ENCODE peak calls at places on chromosomes 2 and 18, in six cellular contexts. O is neural crest cell; N is NCI-H2227 treated with DMSO at 0.1 percent for 48 hours; T is cardiac fibroblast; Q is H7; X is activated naive CD4-positive, alpha-beta T cell treated with anti-CD3 and anti-CD28 coated beads for 36 hours. A is an unnamed sample.

GRCh38 chr2:102065675-102066252 is 74.0 kb downstream of the IL1R2 start:
- DNase-seq in X (no peak), Q (no peak), N (no peak), O (no peak), T (peak; percentile 92), A (no peak)

GRCh38 chr2:127647242-127648190 is 1.6 kb downstream of the GPR17 start:
- DNase-seq in X (no peak), Q (no peak), O (no peak), N (no peak), T (no peak), A (no peak)

GRCh38 chr2:85057236-85057635 is 76.0 kb upstream of the TCF7L1 start:
- DNase-seq in N (no peak), Q (no peak), T (no peak), O (no peak), X (peak; percentile 22), A (peak; percentile 46)

GRCh38 chr2:96098900-96099590 is 17.3 kb downstream of the ADRA2B start:
- DNase-seq in N (no peak), Q (peak; percentile 32), X (no peak), T (no peak), O (no peak), A (peak; percentile 1)

GRCh38 chr18:46622999-46623398 is 34.0 kb downstream of the LOXHD1 start:
- DNase-seq in T (peak; percentile 22), N (peak; percentile 18), Q (no peak), O (no peak), X (no peak), A (no peak)

GRCh38 chr18:45874501-45875184 is 49.2 kb downstream of the SIGLEC15 start:
- DNase-seq in T (no peak), X (peak; percentile 88), N (no peak), Q (no peak), O (no peak), A (peak; percentile 38)

GRCh38 chr2:219684721-219685689 is 57.6 kb downstream of the SLC4A3 start:
- DNase-seq in Q (peak; percentile 71), N (peak; percentile 49), T (peak; percentile 92), O (no peak), X (peak; percentile 84), A (no peak)

GRCh38 chr2:178225011-178225817 is 30.9 kb downstream of the OSBPL6 start:
- DNase-seq in X (no peak), O (no peak), Q (no peak), N (no peak), T (peak; percentile 63), A (no peak)

GRCh38 chr18:74564012-74564411 is 29.7 kb downstream of the CNDP1 start:
- DNase-seq in T (no peak), O (no peak), Q (no peak), X (no peak), N (no peak), A (no peak)

GRCh38 chr2:6919912-6920905 is 3.0 kb downstream of the RNF144A start:
- DNase-seq in O (no peak), T (no peak), N (no peak), X (no peak), Q (no peak), A (no peak)

GRCh38 chr2:67451086-67451832 is 54.1 kb downstream of the ETAA1 start:
- DNase-seq in Q (no peak), N (no peak), T (peak; percentile 71), X (no peak), O (no peak), A (no peak)

GRCh38 chr18:67282796-67283195 is 233.7 kb downstream of the DSEL start:
- DNase-seq in N (no peak), Q (peak; percentile 5), X (no peak), T (peak; percentile 73), O (no peak), A (no peak)

GRCh38 chr2:173990970-173991819 is 26.0 kb upstream of the SP3 start:
- DNase-seq in Q (no peak), O (no peak), T (peak; percentile 89), N (no peak), X (peak; percentile 21), A (no peak)

GRCh38 chr2:218046234-218046633 is 22.8 kb upstream of the RUFY4 start:
- DNase-seq in T (no peak), Q (no peak), O (no peak), N (no peak), X (no peak), A (no peak)

GRCh38 chr18:79246309-79247108 is 149.2 kb upstream of the NFATC1 start:
- DNase-seq in T (peak; percentile 78), N (peak; percentile 81), X (peak; percentile 84), Q (peak; percentile 93), O (peak; percentile 79), A (peak; percentile 61)

GRCh38 chr18:70781860-70782453 is 493.1 kb downstream of the SOCS6 start:
- DNase-seq in O (peak; percentile 71), N (peak; percentile 12), X (peak; percentile 85), Q (peak; percentile 62), T (peak; percentile 47), A (peak; percentile 68)

GRCh38 chr2:232925153-232925768 is 55.2 kb downstream of the SNORC start:
- DNase-seq in Q (peak; percentile 74), T (no peak), X (no peak), N (no peak), O (no peak), A (no peak)

GRCh38 chr2:12479042-12479601 is 237.6 kb upstream of the TRIB2 start:
- DNase-seq in O (no peak), X (no peak), Q (no peak), N (no peak), T (no peak), A (no peak)

A was measured in CD4-positive, CD25-positive, alpha-beta regulatory T cell.